ENCODE peak calls at places on chromosomes 4 and X, in nine cellular contexts. Z, D, T, B, C, W, P, Y and L are unnamed samples.

GRCh38 chrX:120358687-120359086 is 3.2 kb upstream of the ATP1B4 start:
- DNase-seq in Z (no peak), D (peak; percentile 2), T (no peak), B (no peak), C (no peak), W (no peak), P (no peak), Y (no peak), L (no peak)

GRCh38 chrX:20354505-20354904 is 87.8 kb upstream of the RPS6KA3 start:
- DNase-seq in Z (no peak), D (no peak), T (no peak), B (no peak), C (no peak), W (no peak), P (no peak), Y (no peak), L (no peak)

GRCh38 chrX:24149346-24150050 is at the start of gene ZFX:
- DNase-seq in Z (peak; percentile 73), D (peak; percentile 78), T (peak; percentile 81), B (peak; percentile 83), C (peak; percentile 49), W (peak; percentile 79), P (peak; percentile 84), Y (peak; percentile 61), L (peak; percentile 39)

GRCh38 chr4:123488916-123489315 is 92.3 kb downstream of the SPRY1 start:
- DNase-seq in Z (no peak), D (no peak), T (no peak), B (no peak), C (no peak), W (no peak), P (no peak), Y (peak; percentile 50), L (no peak)

GRCh38 chrX:47169726-47170515 is 23.7 kb upstream of the UBA1 start:
- DNase-seq in Z (peak; percentile 2), D (no peak), T (peak; percentile 68), B (peak; percentile 14), C (peak; percentile 51), W (no peak), P (no peak), Y (peak; percentile 39), L (no peak)

GRCh38 chrX:11242704-11243103 is 50.5 kb upstream of the AMELX start:
- DNase-seq in Z (no peak), D (no peak), T (no peak), B (no peak), C (no peak), W (no peak), P (no peak), Y (no peak), L (no peak)

GRCh38 chr4:10077492-10078335 is 38.9 kb downstream of the WDR1 start:
- DNase-seq in Z (peak; percentile 14), D (no peak), T (peak; percentile 66), B (no peak), C (no peak), W (peak; percentile 71), P (peak; percentile 35), Y (peak; percentile 21), L (no peak)

GRCh38 chr4:120703908-120704307 is 218.6 kb downstream of the PRDM5 start:
- DNase-seq in Z (no peak), D (no peak), T (no peak), B (no peak), C (no peak), W (no peak), P (no peak), Y (no peak), L (no peak)

GRCh38 chrX:56253832-56254703 is 21.9 kb downstream of the KLF8 start:
- DNase-seq in Z (no peak), D (no peak), T (no peak), B (no peak), C (no peak), W (no peak), P (no peak), Y (no peak), L (no peak)

GRCh38 chrX:140422501-140422900 is 82.4 kb downstream of the SOX3 start:
- DNase-seq in Z (no peak), D (no peak), T (no peak), B (no peak), C (no peak), W (no peak), P (no peak), Y (no peak), L (no peak)

GRCh38 chr4:28686618-28687017 is 1826.0 kb downstream of the STIM2 start:
- DNase-seq in Z (peak; percentile 10), D (peak; percentile 63), T (no peak), B (peak; percentile 19), C (peak; percentile 7), W (no peak), P (no peak), Y (peak; percentile 6), L (no peak)

GRCh38 chr4:185817403-185817818 is 5.4 kb upstream of the SORBS2 start:
- DNase-seq in Z (no peak), D (no peak), T (no peak), B (no peak), C (peak; percentile 53), W (peak; percentile 84), P (peak; percentile 80), Y (no peak), L (no peak)

GRCh38 chr4:185820119-185821028 is 8.4 kb upstream of the SORBS2 start:
- DNase-seq in Z (no peak), D (peak; percentile 26), T (no peak), B (no peak), C (no peak), W (no peak), P (no peak), Y (no peak), L (no peak)

GRCh38 chr4:185819144-185819543 is 7.2 kb upstream of the SORBS2 start:
- DNase-seq in Z (no peak), D (no peak), T (no peak), B (no peak), C (no peak), W (no peak), P (no peak), Y (no peak), L (no peak)

GRCh38 chr4:185822791-185823190 is 10.8 kb upstream of the SORBS2 start:
- DNase-seq in Z (no peak), D (no peak), T (no peak), B (no peak), C (no peak), W (no peak), P (no peak), Y (no peak), L (no peak)

DNA sequence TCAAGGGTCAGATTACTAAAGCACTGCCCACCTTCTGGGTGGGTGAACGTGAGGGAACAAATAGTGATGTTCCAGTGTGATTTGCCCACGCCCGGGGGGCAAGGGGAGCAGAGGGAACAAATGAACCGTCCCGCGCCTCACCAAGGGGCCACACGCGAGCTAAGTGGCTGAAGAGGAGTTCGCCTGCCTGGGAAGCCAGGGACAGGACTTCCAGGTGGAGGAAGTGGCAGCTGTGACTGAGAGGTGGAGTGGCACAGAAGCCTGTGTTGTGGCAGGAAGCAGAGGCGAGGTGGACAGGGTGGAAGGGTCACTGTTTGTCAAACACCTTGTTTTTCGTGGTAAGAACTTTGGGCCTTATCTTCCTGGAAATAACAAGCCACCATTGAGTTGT is 9.0 kb upstream of the SORBS2 start:
- DNase-seq in Z (no peak), D (no peak), T (no peak), B (no peak), C (no peak), W (no peak), P (no peak), Y (no peak), L (no peak)
- H3K27ac ChIP-seq in Z (no peak overlapping the region), D (no peak overlapping the region), T (no peak overlapping the region), B (no peak overlapping the region), C (no peak overlapping the region), W (no peak overlapping the region), P (no peak overlapping the region), Y (no peak overlapping the region), L (no peak overlapping the region)

DNA sequence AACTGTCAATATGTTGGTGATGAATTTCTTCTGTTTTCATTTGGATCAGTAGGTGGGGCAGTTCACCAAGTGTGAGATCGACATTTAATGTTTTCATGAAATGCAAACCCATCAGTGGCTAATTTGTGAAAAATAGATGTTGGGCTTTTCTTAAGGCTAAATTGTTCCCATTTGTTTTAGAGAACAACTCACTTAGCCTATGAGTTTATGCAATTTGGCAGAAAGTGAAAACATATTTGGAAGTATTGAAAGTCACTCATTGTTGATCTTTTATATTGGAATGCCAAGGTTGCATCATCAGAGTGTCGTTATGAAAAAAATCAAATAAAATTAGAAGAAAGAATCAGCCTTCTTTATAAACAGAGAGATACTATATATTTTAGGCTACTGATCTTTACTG is 132.4 kb downstream of the RPA4 start:
- DNase-seq in Z (no peak), D (no peak), T (no peak), B (no peak), C (no peak), W (no peak), P (no peak), Y (peak; percentile 12), L (no peak)
- TF ChIP-seq CTCF in Z (no peak), D (peak; percentile 40), T (no peak), B (no peak), C (no peak), W (no peak), P (no peak), Y (no peak), L (no peak)

DNA sequence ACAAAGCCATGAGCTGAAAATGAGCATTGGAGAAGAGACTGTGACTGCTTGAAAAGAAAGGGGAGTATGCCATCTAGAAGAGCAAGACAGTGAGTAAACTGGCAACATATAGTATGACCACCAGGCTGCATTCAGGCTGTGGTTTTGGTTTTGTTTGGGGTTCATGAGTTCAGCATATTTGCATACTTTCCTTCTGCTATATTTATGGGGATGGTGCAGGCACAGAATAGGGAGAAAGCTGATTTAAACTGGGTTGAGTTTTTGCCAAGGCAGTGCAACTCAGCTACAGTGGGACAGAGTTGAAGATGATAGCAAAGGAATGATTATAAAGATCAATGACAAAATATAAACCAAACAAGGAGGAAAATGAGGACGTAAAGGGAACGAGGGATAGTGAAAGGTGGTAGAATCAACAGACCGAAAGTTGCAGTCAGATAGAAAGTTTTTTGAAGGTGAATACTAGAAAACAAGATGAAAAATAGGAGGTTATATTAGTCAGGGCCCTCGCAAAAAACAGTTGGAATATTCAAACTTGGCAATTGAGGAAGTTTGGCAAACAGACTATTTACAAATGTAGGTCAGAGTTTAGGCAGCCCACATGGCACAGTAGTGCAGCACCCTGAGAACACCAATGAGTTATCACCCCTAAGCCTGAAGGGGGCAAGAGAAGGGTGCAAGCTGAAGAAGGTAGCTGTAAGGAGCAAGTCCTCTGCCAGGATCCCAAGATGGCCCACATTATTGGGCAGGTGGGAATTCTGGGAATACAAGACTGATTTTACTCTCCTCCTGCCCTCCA is 114.8 kb upstream of the MAP9 start:
- DNase-seq in Z (no peak), D (no peak), T (no peak), B (no peak), C (no peak), W (no peak), P (no peak), Y (peak; percentile 55), L (no peak)
- H3K27ac ChIP-seq in Z (no peak overlapping the region), D (no peak overlapping the region), T (no peak overlapping the region), B (no peak overlapping the region), C (no peak overlapping the region), W (no peak overlapping the region), P (no peak overlapping the region), Y (no peak overlapping the region), L (no peak overlapping the region)

DNA sequence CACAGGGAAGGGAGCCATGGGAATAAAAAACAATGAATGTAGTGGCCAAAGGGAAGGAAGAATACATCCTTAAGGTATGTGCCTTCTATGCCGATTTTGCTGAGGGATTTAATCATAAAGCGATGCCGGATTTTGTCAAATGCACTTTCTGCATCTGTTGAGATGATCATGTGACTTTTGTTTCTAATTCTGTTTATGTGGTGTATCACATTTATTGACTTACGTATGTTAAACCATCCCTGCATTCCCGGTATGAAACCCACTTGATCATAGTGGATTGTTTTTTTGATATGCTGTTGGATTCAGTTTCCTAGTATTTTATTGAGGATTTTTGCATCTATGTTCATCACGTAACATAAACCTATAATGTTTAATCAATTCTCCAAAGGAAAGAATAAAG is 60.0 kb downstream of the SSX7 start:
- DNase-seq in Z (no peak), D (no peak), T (no peak), B (no peak), C (no peak), W (no peak), P (no peak), Y (no peak), L (no peak)
- TF ChIP-seq CTCF in Z (no peak), D (no peak), T (no peak), B (no peak), C (no peak), W (no peak), P (no peak), Y (no peak), L (no peak)